ENCODE peak calls at places on chromosomes 13 and 19, in ten cellular contexts. R, F, M, D, J, H, X, E, Y and A are unnamed samples.

GRCh38 chr13:51988988-51989618 is 22.1 kb downstream of the ATP7B start:
- DNase-seq in F (no peak), J (no peak), E (no peak), D (no peak), M (no peak), Y (no peak), H (no peak), X (no peak), R (no peak), A (no peak)

GRCh38 chr13:68676513-68677115 is 1431.0 kb upstream of the ATXN8OS start:
- DNase-seq in D (no peak), J (no peak), M (no peak), H (no peak), Y (no peak), R (no peak), F (no peak), E (no peak), X (no peak), A (no peak)

GRCh38 chr19:45804140-45804958 is 10.8 kb downstream of the RSPH6A start:
- DNase-seq in X (no peak), R (no peak), Y (no peak), E (no peak), J (no peak), M (no peak), H (no peak), D (no peak), F (no peak), A (no peak)

GRCh38 chr13:36888645-36889044 is 31.4 kb downstream of the SMAD9 start:
- DNase-seq in E (no peak), Y (no peak), H (no peak), J (peak; percentile 65), R (peak; percentile 18), F (no peak), D (no peak), M (no peak), X (no peak), A (no peak)

GRCh38 chr19:6772028-6772865 is at the start of gene VAV1:
- DNase-seq in F (no peak), J (no peak), H (peak; percentile 67), X (peak; percentile 89), M (no peak), D (no peak), Y (no peak), R (no peak), E (no peak), A (no peak)

GRCh38 chr13:51805925-51806324 is 2.0 kb upstream of the DHRS12 start:
- DNase-seq in F (no peak), R (no peak), J (no peak), Y (no peak), X (no peak), H (no peak), D (no peak), E (no peak), M (no peak), A (no peak)

GRCh38 chr19:34468400-34468799 is 13.2 kb upstream of the WTIP start:
- DNase-seq in X (no peak), H (no peak), F (peak; percentile 46), J (peak; percentile 78), R (peak; percentile 50), E (no peak), D (no peak), M (no peak), Y (no peak), A (no peak)

GRCh38 chr19:2207991-2208860 is 27.9 kb downstream of the PLEKHJ1 start:
- DNase-seq in M (peak; percentile 71), J (peak; percentile 79), Y (no peak), E (peak; percentile 91), R (peak; percentile 64), X (no peak), F (peak; percentile 74), H (no peak), D (no peak), A (peak; percentile 88)

GRCh38 chr19:14835011-14835410 is at the start of the genes OR7A5 and OR7C1:
- DNase-seq in X (no peak), M (no peak), F (peak; percentile 63), D (no peak), R (no peak), Y (no peak), E (no peak), H (no peak), J (no peak), A (no peak)

GRCh38 chr13:109945206-109945960 is 159.0 kb upstream of the IRS2 start:
- DNase-seq in D (no peak), H (no peak), Y (no peak), F (peak; percentile 96), X (no peak), E (no peak), R (peak; percentile 70), J (no peak), M (peak; percentile 71), A (peak; percentile 38)

GRCh38 chr13:111489301-111489700 is 168.9 kb downstream of the TEX29 start:
- DNase-seq in R (no peak), X (no peak), F (no peak), E (no peak), D (no peak), H (no peak), Y (no peak), J (no peak), M (no peak), A (no peak)

GRCh38 chr19:3178377-3178972 is at the start of gene S1PR4:
- DNase-seq in J (no peak), X (peak; percentile 88), F (no peak), R (no peak), E (no peak), M (no peak), H (peak; percentile 44), Y (no peak), D (no peak), A (no peak)

GRCh38 chr13:95643009-95643408 is 1.5 kb downstream of the DZIP1 start:
- DNase-seq in X (no peak), F (no peak), J (no peak), H (no peak), E (no peak), D (no peak), M (no peak), Y (no peak), R (no peak), A (no peak)

GRCh38 chr13:108534728-108535127 is 94.7 kb upstream of the MYO16 start:
- DNase-seq in F (no peak), X (no peak), H (no peak), M (no peak), R (no peak), J (no peak), E (no peak), Y (no peak), D (no peak), A (no peak)

GRCh38 chr19:54549224-54549623 is 24.4 kb upstream of the LILRA2 start:
- DNase-seq in H (no peak), E (no peak), M (no peak), R (no peak), Y (no peak), F (no peak), D (no peak), J (no peak), X (no peak), A (no peak)

GRCh38 chr13:40254394-40254793 is 412.0 kb downstream of the FOXO1 start:
- DNase-seq in X (no peak), M (no peak), R (no peak), E (no peak), D (no peak), Y (no peak), H (no peak), F (no peak), J (no peak), A (no peak)

GRCh38 chr13:33352023-33352422 is 66.5 kb upstream of the STARD13 start:
- DNase-seq in J (no peak), Y (no peak), M (no peak), H (no peak), D (no peak), X (no peak), E (no peak), F (no peak), R (no peak), A (no peak)

GRCh38 chr19:19606021-19606420 is 12.5 kb downstream of the PBX4 start:
- DNase-seq in X (no peak), E (peak; percentile 68), D (peak; percentile 47), F (no peak), J (no peak), R (no peak), Y (no peak), H (peak; percentile 27), M (no peak), A (no peak)